ENCODE peak calls at places on chromosomes 12 and 14, in four cellular contexts. W, U, R and G are unnamed samples.

GRCh38 chr12:3655331-3655900 is 97.5 kb downstream of the CRACR2A start:
- DNase-seq in W (peak), U (peak), R (no peak), G (peak)

GRCh38 chr12:97595936-97596335 is 133.3 kb downstream of the RMST start:
- DNase-seq in W (peak), U (peak), R (no peak), G (peak)

GRCh38 chr12:92629349-92630065 is 73.3 kb upstream of the PLEKHG7 start:
- DNase-seq in W (no peak), U (no peak), R (no peak), G (no peak)

GRCh38 chr14:20247651-20248246 is 8.7 kb downstream of the OR11H4 start:
- DNase-seq in W (peak), U (no peak), R (peak), G (peak)

GRCh38 chr14:103729496-103730448 is 14.2 kb downstream of the ZFYVE21 start:
- DNase-seq in W (no peak), U (no peak), R (no peak), G (no peak)

GRCh38 chr12:26044007-26044394 is 80.8 kb downstream of the BHLHE41 start:
- DNase-seq in W (no peak), U (no peak), R (no peak), G (peak)

GRCh38 chr14:74462993-74463392 is 30.1 kb downstream of the NPC2 start:
- DNase-seq in W (no peak), U (no peak), R (no peak), G (no peak)

GRCh38 chr14:105050551-105050897 is 14.7 kb downstream of the GPR132 start:
- DNase-seq in W (peak), U (no peak), R (peak), G (peak)

GRCh38 chr14:36662543-36663403 is 1.1 kb downstream of the PAX9 start:
- DNase-seq in W (peak), U (peak), R (peak), G (peak)

GRCh38 chr12:104600790-104601739 is 144.3 kb downstream of the CHST11 start:
- DNase-seq in W (no peak), U (no peak), R (no peak), G (no peak)

GRCh38 chr14:76104802-76105355 is 46.8 kb upstream of the GPATCH2L start:
- DNase-seq in W (no peak), U (no peak), R (no peak), G (no peak)

GRCh38 chr12:5997260-5997659 is 52.2 kb upstream of the ANO2 start:
- DNase-seq in W (no peak), U (no peak), R (no peak), G (no peak)

GRCh38 chr14:68544150-68544892 is 248.5 kb downstream of the ZFP36L1 start:
- DNase-seq in W (peak), U (peak), R (no peak), G (peak)

GRCh38 chr12:48716168-48716492 is 377 bp downstream of the CCNT1 start:
- DNase-seq in W (no peak), U (no peak), R (no peak), G (no peak)

GRCh38 chr14:35337557-35338255 is 45.5 kb downstream of the PSMA6 start:
- DNase-seq in W (peak), U (no peak), R (no peak), G (no peak)

GRCh38 chr12:51183816-51184215 is 10.9 kb upstream of the TFCP2 start:
- DNase-seq in W (no peak), U (peak), R (no peak), G (peak)

GRCh38 chr12:6284273-6284672 is 26.2 kb upstream of the PLEKHG6 start:
- DNase-seq in W (no peak), U (no peak), R (no peak), G (no peak)

GRCh38 chr12:111029305-111029704 is 108.9 kb upstream of the MYL2 start:
- DNase-seq in W (no peak), U (no peak), R (no peak), G (no peak)

GRCh38 chr14:84482256-84483071 is 1047.5 kb upstream of the FLRT2 start:
- DNase-seq in W (peak), U (peak), R (no peak), G (peak)

GRCh38 chr12:45612044-45612794 is 117.3 kb upstream of the ARID2 start:
- DNase-seq in W (no peak), U (peak), R (no peak), G (peak)

GRCh38 chr12:123057505-123058265 is 77.2 kb downstream of the ARL6IP4 start:
- DNase-seq in W (no peak), U (no peak), R (no peak), G (no peak)